ENCODE peak calls at places on chromosomes 2 and 18, in four cellular contexts. N is adrenal gland, S is foreskin fibroblast, U is esophagus squamous epithelium. Z is an unnamed sample.

GRCh38 chr18:67239826-67240225 is 276.7 kb downstream of the DSEL start:
- DNase-seq in S (no peak), N (no peak), U (no peak), Z (no peak)

GRCh38 chr2:201444676-201445441 is 6.4 kb downstream of the TRAK2 start:
- DNase-seq in N (no peak), U (no peak), S (no peak), Z (no peak)

GRCh38 chr2:145687445-145688104 is 1167.7 kb upstream of the ZEB2 start:
- DNase-seq in U (no peak), N (no peak), S (peak), Z (peak)

GRCh38 chr2:65382323-65382722 is 50.1 kb downstream of the SPRED2 start:
- DNase-seq in N (no peak), S (no peak), U (no peak), Z (no peak)

GRCh38 chr2:128543646-128544045 is 225.0 kb upstream of the HS6ST1 start:
- DNase-seq in N (no peak), U (no peak), S (no peak), Z (no peak)

GRCh38 chr2:44768438-44769236 is 172.9 kb upstream of the SIX3 start:
- DNase-seq in S (peak), U (no peak), N (no peak), Z (no peak)

GRCh38 chr2:36663851-36664715 is 32.4 kb upstream of the VIT start:
- DNase-seq in N (peak), U (no peak), S (peak), Z (peak)

GRCh38 chr2:120438301-120439066 is 92.5 kb downstream of the INHBB start:
- DNase-seq in U (no peak), N (no peak), S (no peak), Z (no peak)

GRCh38 chr2:156329031-156329921 is 3.2 kb downstream of the NR4A2 start:
- DNase-seq in U (no peak), N (no peak), S (no peak), Z (no peak)

GRCh38 chr18:2222270-2223185 is 348.8 kb downstream of the METTL4 start:
- DNase-seq in S (no peak), U (no peak), N (no peak), Z (peak)

GRCh38 chr2:129759186-129760010 is 220.1 kb upstream of the RAB6C start:
- DNase-seq in S (no peak), U (no peak), N (no peak), Z (no peak)

GRCh38 chr2:35929551-35929950 is 426.0 kb upstream of the CRIM1 start:
- DNase-seq in S (no peak), N (no peak), U (no peak), Z (no peak)

GRCh38 chr2:170814551-170815245 is 2.0 kb upstream of the GAD1 start:
- DNase-seq in N (no peak), U (no peak), S (no peak), Z (no peak)

GRCh38 chr2:145027073-145027459 is 507.1 kb upstream of the ZEB2 start:
- DNase-seq in U (no peak), S (peak), N (no peak), Z (peak)

GRCh38 chr2:18519991-18520604 is 40.4 kb downstream of the RDH14 start:
- DNase-seq in N (no peak), S (no peak), U (no peak), Z (no peak)

GRCh38 chr2:55357907-55358306 is 61.7 kb downstream of the CCDC88A start:
- DNase-seq in S (no peak), U (no peak), N (no peak), Z (no peak)

GRCh38 chr2:63121055-63121834 is 70.6 kb downstream of the OTX1 start:
- DNase-seq in U (no peak), S (no peak), N (no peak), Z (no peak)

GRCh38 chr2:128640847-128641360 is 322.2 kb upstream of the HS6ST1 start:
- DNase-seq in N (peak), U (no peak), S (no peak), Z (no peak)

GRCh38 chr2:131419447-131419846 is 55.5 kb upstream of the RAB6D start:
- DNase-seq in U (no peak), N (no peak), S (no peak), Z (no peak)

GRCh38 chr2:27071990-27072830 is 756 bp upstream of the OST4 start:
- DNase-seq in N (peak), U (no peak), S (peak), Z (peak)

GRCh38 chr2:237397072-237397471 is 16.9 kb downstream of the COL6A3 start:
- DNase-seq in N (no peak), U (no peak), S (no peak), Z (no peak)

GRCh38 chr2:219969508-219969907 is 342.1 kb downstream of the SLC4A3 start:
- DNase-seq in U (no peak), S (peak), N (no peak), Z (peak)

GRCh38 chr18:49277395-49278036 is 182.9 kb downstream of the DYM start:
- DNase-seq in N (no peak), S (peak), U (no peak), Z (peak)

GRCh38 chr18:72652990-72653593 is 109.0 kb upstream of the CBLN2 start:
- DNase-seq in S (no peak), U (no peak), N (peak), Z (peak)

GRCh38 chr2:237264480-237265219 is 149.3 kb downstream of the COL6A3 start:
- DNase-seq in U (no peak), N (no peak), S (peak), Z (peak)

GRCh38 chr18:36378194-36378593 is 80.7 kb downstream of the FHOD3 start:
- DNase-seq in S (no peak), N (no peak), U (no peak), Z (no peak)

GRCh38 chr2:49687873-49688272 is 533.6 kb upstream of the FSHR start:
- DNase-seq in S (no peak), N (no peak), U (no peak), Z (peak)

GRCh38 chr2:42651057-42651456 is 82.6 kb downstream of the MTA3 start:
- DNase-seq in U (no peak), S (no peak), N (no peak), Z (no peak)

GRCh38 chr2:85938456-85938855 is 49.7 kb upstream of the ST3GAL5 start:
- DNase-seq in S (no peak), U (no peak), N (no peak), Z (peak)

GRCh38 chr2:111694690-111695089 is 189.3 kb downstream of the ANAPC1 start:
- DNase-seq in N (peak), U (no peak), S (peak), Z (peak)

GRCh38 chr2:23434721-23435121 is 49.7 kb downstream of the KLHL29 start:
- DNase-seq in N (peak), S (peak), U (no peak), Z (no peak)

GRCh38 chr2:70632388-70632787 is 78.8 kb upstream of the TGFA start:
- DNase-seq in N (no peak), S (no peak), U (no peak), Z (no peak)

GRCh38 chr2:241129086-241129871 is 20.0 kb downstream of the PASK start:
- DNase-seq in S (no peak), U (no peak), N (no peak), Z (no peak)

GRCh38 chr2:5696741-5697521 is 4.7 kb downstream of the SOX11 start:
- DNase-seq in S (peak), N (no peak), U (no peak), Z (peak)

GRCh38 chr2:35783723-35784122 is 571.9 kb upstream of the CRIM1 start:
- DNase-seq in S (no peak), U (no peak), N (no peak), Z (no peak)

GRCh38 chr2:237452846-237453245 is 34.2 kb upstream of the MLPH start:
- DNase-seq in N (no peak), U (no peak), S (peak), Z (no peak)

DNA sequence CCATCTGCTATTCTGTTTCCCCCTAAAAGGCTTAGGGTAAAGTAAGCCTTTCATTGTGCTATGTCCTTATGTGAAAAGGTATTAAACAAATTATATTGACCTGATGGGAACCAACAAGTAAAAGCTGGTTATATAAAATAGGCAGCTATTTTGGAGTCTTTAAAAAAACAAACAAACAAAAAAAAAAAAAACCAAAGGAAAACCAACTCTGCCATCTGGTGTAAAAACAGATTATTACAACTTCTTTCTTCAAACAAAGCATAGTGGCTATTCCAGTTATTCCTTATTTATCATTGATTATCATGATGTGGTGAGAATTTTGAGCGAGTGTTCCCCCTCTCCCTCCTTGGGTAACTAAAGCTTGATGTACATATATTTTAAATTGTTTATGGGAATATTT is 122.3 kb upstream of the FHL2 start:
- DNase-seq in U (no peak), S (peak), N (no peak), Z (peak)
- TF ChIP-seq CTCF in U (peak), S (peak), N (peak), Z (peak)

GRCh38 chr2:11996618-11997017 is 250.2 kb downstream of the LPIN1 start:
- DNase-seq in S (peak), N (no peak), U (no peak), Z (no peak)

GRCh38 chr2:11995381-11995947 is 249.0 kb downstream of the LPIN1 start:
- DNase-seq in U (no peak), N (no peak), S (peak), Z (peak)

GRCh38 chr2:11998626-11999378 is 252.4 kb downstream of the LPIN1 start:
- DNase-seq in S (peak), N (no peak), U (no peak), Z (peak)

GRCh38 chr2:11997142-11997541 is 250.7 kb downstream of the LPIN1 start:
- DNase-seq in U (no peak), N (no peak), S (no peak), Z (no peak)

GRCh38 chr2:11998218-11998617 is 251.8 kb downstream of the LPIN1 start:
- DNase-seq in N (no peak), U (no peak), S (peak), Z (peak)
- H3K4me3 ChIP-seq in N (no peak), U (no peak), S (no peak), Z (no peak)

GRCh38 chr2:28422903-28423741 is 30.5 kb downstream of the FOSL2 start:
- DNase-seq in S (no peak), N (no peak), U (no peak), Z (no peak)

GRCh38 chr2:28419705-28420270 is 27.1 kb downstream of the FOSL2 start:
- DNase-seq in S (peak), N (no peak), U (no peak), Z (no peak)

GRCh38 chr2:28420717-28421116 is 28.1 kb downstream of the FOSL2 start:
- DNase-seq in N (peak), U (no peak), S (no peak), Z (no peak)

GRCh38 chr2:28415715-28416114 is 23.1 kb downstream of the FOSL2 start:
- DNase-seq in U (no peak), N (no peak), S (no peak), Z (no peak)

DNA sequence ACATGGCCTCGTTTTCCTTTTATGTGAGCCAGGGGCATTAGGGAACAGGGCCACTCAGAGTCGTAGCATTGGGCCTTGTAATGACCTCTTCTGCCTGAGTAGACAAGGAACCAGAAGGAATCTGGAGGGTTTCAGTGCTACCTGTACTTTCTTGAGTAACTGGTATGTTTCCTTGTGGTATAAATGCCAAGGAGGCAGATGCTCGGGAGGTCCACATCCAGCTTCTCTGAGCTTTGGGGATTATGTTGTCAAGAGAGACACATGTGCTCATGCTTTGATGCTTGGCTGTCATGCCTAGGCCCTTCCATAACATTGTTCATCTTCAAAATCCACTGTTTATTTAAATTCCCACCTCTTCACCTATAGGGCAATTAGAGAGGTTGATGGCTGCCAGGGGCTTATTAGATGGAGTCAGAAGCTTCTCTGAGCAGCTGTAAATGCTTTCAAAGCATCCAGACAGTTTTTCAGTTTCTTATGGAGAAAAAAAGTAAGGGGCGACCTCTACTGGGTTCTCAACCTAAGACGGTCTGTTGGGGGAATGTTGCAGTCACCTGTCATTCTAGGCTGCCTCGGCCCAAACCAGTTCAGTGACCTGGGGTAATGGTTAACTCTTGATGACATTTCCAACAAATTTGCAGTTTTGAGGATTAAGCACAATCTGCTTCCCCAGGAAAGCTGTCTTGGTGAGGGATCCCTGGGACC is 26.5 kb downstream of the FOSL2 start:
- DNase-seq in U (no peak), S (no peak), N (no peak), Z (no peak)
- TF ChIP-seq CTCF in U (no peak), S (no peak), N (no peak), Z (no peak)

GRCh38 chr2:216371756-216372702 is at the start of gene MARCHF4:
- DNase-seq in S (peak), U (no peak), N (peak), Z (peak)

GRCh38 chr2:216372761-216373291 is 543 bp upstream of the MARCHF4 start:
- DNase-seq in N (no peak), U (no peak), S (peak), Z (peak)

GRCh38 chr2:216369821-216370220 is 2.5 kb downstream of the MARCHF4 start:
- DNase-seq in N (no peak), S (no peak), U (no peak), Z (no peak)

GRCh38 chr2:216373896-216374295 is 1.6 kb upstream of the MARCHF4 start:
- DNase-seq in N (no peak), S (no peak), U (no peak), Z (no peak)

GRCh38 chr2:216370961-216371633 is 1.2 kb downstream of the MARCHF4 start:
- DNase-seq in N (no peak), S (peak), U (no peak), Z (no peak)
- H3K4me3 ChIP-seq in N (no peak), S (peak), U (peak), Z (peak)